ENCODE peak calls at places on chromosomes 6 and 20, in seven cellular contexts. X, O, G, P, S, Y and B are unnamed samples.

GRCh38 chr20:39874049-39874893 is 814.8 kb downstream of the MAFB start:
- DNase-seq in P (peak; percentile 68), O (peak; percentile 83), S (no peak), X (peak; percentile 74), G (peak; percentile 86), Y (peak; percentile 45), B (peak; percentile 81)

GRCh38 chr20:44073675-44074071 is 113.3 kb downstream of the JPH2 start:
- DNase-seq in G (no peak), S (no peak), X (no peak), O (no peak), P (no peak), Y (no peak), B (no peak)

GRCh38 chr6:63352587-63353281 is 33.0 kb upstream of the LGSN start:
- DNase-seq in S (no peak), P (peak; percentile 14), G (peak; percentile 16), O (peak; percentile 10), Y (no peak), X (no peak), B (peak; percentile 98)

GRCh38 chr6:111972714-111973678 is 80.9 kb upstream of the CCN6 start:
- DNase-seq in G (peak; percentile 96), Y (peak; percentile 81), O (peak; percentile 83), P (peak; percentile 90), X (no peak), S (no peak), B (peak; percentile 49)

GRCh38 chr6:139406577-139407343 is 32.3 kb upstream of the CITED2 start:
- DNase-seq in P (no peak), Y (no peak), G (no peak), O (no peak), S (no peak), X (no peak), B (no peak)

GRCh38 chr6:20400476-20401402 is 940 bp upstream of the E2F3 start:
- DNase-seq in S (no peak), G (peak; percentile 29), X (peak; percentile 79), Y (peak; percentile 63), O (no peak), P (peak; percentile 4), B (peak; percentile 96)

GRCh38 chr6:156794963-156795362 is 17.8 kb downstream of the ARID1B start:
- DNase-seq in G (no peak), Y (peak; percentile 51), O (no peak), S (no peak), X (no peak), P (no peak), B (no peak)

GRCh38 chr6:1575213-1576041 is 34.3 kb upstream of the FOXC1 start:
- DNase-seq in P (no peak), S (peak; percentile 9), G (peak; percentile 52), X (no peak), Y (no peak), O (peak; percentile 50), B (no peak)

GRCh38 chr6:91608428-91608827 is 1021.6 kb upstream of the MAP3K7 start:
- DNase-seq in Y (no peak), G (no peak), O (no peak), S (no peak), X (no peak), P (no peak), B (no peak)

GRCh38 chr20:32597714-32598113 is 12.6 kb upstream of the NOL4L start:
- DNase-seq in O (no peak), P (no peak), S (no peak), X (no peak), G (no peak), Y (no peak), B (no peak)

GRCh38 chr20:40489886-40490285 is 199.2 kb downstream of the MAFB start:
- DNase-seq in G (peak; percentile 79), Y (no peak), S (no peak), X (no peak), P (no peak), O (peak; percentile 86), B (no peak)

GRCh38 chr20:58713801-58714339 is 21.3 kb downstream of the NPEPL1 start:
- DNase-seq in O (no peak), X (no peak), P (no peak), G (no peak), S (no peak), Y (no peak), B (no peak)